ENCODE peak calls at places on chromosomes 7 and 10, in nine cellular contexts. T, U, E, C, Z, K, A, H and L are unnamed samples.

GRCh38 chr10:62112325-62112724 is 156.3 kb downstream of the RTKN2 start:
- DNase-seq in T (no peak), U (no peak), E (no peak), C (no peak), Z (no peak), K (no peak), A (peak; percentile 26), H (no peak), L (no peak)

GRCh38 chr10:71725998-71726672 is 6.6 kb upstream of the C10orf105 start:
- DNase-seq in T (no peak), U (peak; percentile 88), E (peak; percentile 61), C (no peak), Z (no peak), K (peak; percentile 43), A (peak; percentile 67), H (peak; percentile 63), L (peak; percentile 41)

GRCh38 chr10:71888623-71889387 is 37.8 kb upstream of the PSAP start:
- DNase-seq in T (peak; percentile 89), U (peak; percentile 78), E (peak; percentile 57), C (peak; percentile 93), Z (peak; percentile 75), K (peak; percentile 94), A (peak; percentile 74), H (peak; percentile 89), L (peak; percentile 91)

GRCh38 chr7:73758581-73759138 is 11.4 kb downstream of the CLDN3 start:
- DNase-seq in T (no peak), U (no peak), E (no peak), C (no peak), Z (no peak), K (no peak), A (no peak), H (no peak), L (no peak)

GRCh38 chr7:2191026-2191425 is 41.7 kb downstream of the MAD1L1 start:
- DNase-seq in T (no peak), U (no peak), E (no peak), C (no peak), Z (no peak), K (no peak), A (no peak), H (no peak), L (no peak)

GRCh38 chr7:6589829-6590644 is at the start of gene INTS15:
- DNase-seq in T (peak; percentile 85), U (peak; percentile 94), E (peak; percentile 81), C (peak; percentile 60), Z (peak; percentile 69), K (peak; percentile 91), A (peak; percentile 70), H (peak; percentile 96), L (peak; percentile 80)

GRCh38 chr7:67021260-67021659 is 24.6 kb downstream of the TYW1 start:
- DNase-seq in T (no peak), U (peak; percentile 30), E (no peak), C (no peak), Z (no peak), K (no peak), A (no peak), H (no peak), L (no peak)

GRCh38 chr10:125538947-125539649 is 143.9 kb downstream of the TEX36 start:
- DNase-seq in T (peak; percentile 64), U (no peak), E (no peak), C (no peak), Z (no peak), K (no peak), A (peak; percentile 22), H (no peak), L (no peak)

GRCh38 chr10:93006435-93007039 is 54.1 kb upstream of the CYP26C1 start:
- DNase-seq in T (no peak), U (no peak), E (no peak), C (no peak), Z (no peak), K (no peak), A (peak; percentile 61), H (peak; percentile 7), L (no peak)

GRCh38 chr7:909358-910329 is 33.3 kb downstream of the GET4 start:
- DNase-seq in T (peak; percentile 86), U (no peak), E (no peak), C (no peak), Z (peak; percentile 60), K (peak; percentile 58), A (no peak), H (no peak), L (no peak)

GRCh38 chr7:152050547-152050971 is 25.1 kb downstream of the GALNT11 start:
- DNase-seq in T (no peak), U (no peak), E (no peak), C (no peak), Z (no peak), K (no peak), A (no peak), H (no peak), L (no peak)

GRCh38 chr7:39589323-39590111 is 23.3 kb downstream of the YAE1 start:
- DNase-seq in T (no peak), U (peak; percentile 62), E (peak; percentile 70), C (no peak), Z (no peak), K (peak; percentile 28), A (peak; percentile 99), H (peak; percentile 61), L (peak; percentile 78)

GRCh38 chr10:50653142-50653541 is 29.4 kb upstream of the SGMS1 start:
- DNase-seq in T (no peak), U (no peak), E (no peak), C (no peak), Z (peak; percentile 34), K (no peak), A (peak; percentile 54), H (peak; percentile 41), L (no peak)

GRCh38 chr7:64890761-64891666 is 12.1 kb upstream of the ZNF273 start:
- DNase-seq in T (no peak), U (peak; percentile 28), E (no peak), C (no peak), Z (no peak), K (no peak), A (no peak), H (no peak), L (no peak)

GRCh38 chr7:137130751-137131158 is 212.8 kb downstream of the PTN start:
- DNase-seq in T (no peak), U (no peak), E (no peak), C (no peak), Z (no peak), K (no peak), A (no peak), H (no peak), L (no peak)

GRCh38 chr7:124276005-124276606 is 243.2 kb upstream of the TMEM229A start:
- DNase-seq in T (no peak), U (no peak), E (peak; percentile 68), C (no peak), Z (no peak), K (no peak), A (peak; percentile 44), H (peak; percentile 31), L (peak; percentile 34)

GRCh38 chr7:139718859-139719258 is 58.9 kb downstream of the HIPK2 start:
- DNase-seq in T (no peak), U (no peak), E (no peak), C (no peak), Z (no peak), K (no peak), A (no peak), H (no peak), L (no peak)

GRCh38 chr7:7737674-7738073 is 19.3 kb upstream of the RPA3 start:
- DNase-seq in T (no peak), U (no peak), E (no peak), C (no peak), Z (no peak), K (no peak), A (no peak), H (no peak), L (no peak)

GRCh38 chr7:119802147-119802546 is 470.8 kb upstream of the KCND2 start:
- DNase-seq in T (no peak), U (no peak), E (no peak), C (no peak), Z (no peak), K (no peak), A (no peak), H (no peak), L (no peak)

GRCh38 chr10:25556457-25556856 is 377.6 kb upstream of the MYO3A start:
- DNase-seq in T (no peak), U (no peak), E (no peak), C (no peak), Z (no peak), K (no peak), A (peak; percentile 96), H (no peak), L (no peak)